ENCODE peak calls at places on chromosome 14, in four cellular contexts. Y is AG04450, D is GM06990, H is neural progenitor cell. L is an unnamed sample.

GRCh38 chr14:81062816-81063215 is 107.4 kb downstream of the TSHR start:
- DNase-seq in H (peak), D (peak), Y (no peak), L (no peak)

GRCh38 chr14:23664207-23664885 is 28.2 kb downstream of the DHRS2 start:
- DNase-seq in H (no peak), D (no peak), Y (no peak), L (no peak)

GRCh38 chr14:98946995-98947394 is 325.0 kb downstream of the BCL11B start:
- DNase-seq in Y (no peak), D (no peak), H (peak), L (peak)

GRCh38 chr14:72686832-72687231 is 207.1 kb downstream of the DPF3 start:
- DNase-seq in D (no peak), Y (no peak), H (no peak), L (no peak)

GRCh38 chr14:94377866-94378470 is 10.4 kb downstream of the SERPINA1 start:
- DNase-seq in Y (no peak), D (no peak), H (no peak), L (no peak)

GRCh38 chr14:93496856-93497255 is 66.1 kb downstream of the UNC79 start:
- DNase-seq in D (no peak), Y (no peak), H (no peak), L (no peak)

GRCh38 chr14:88625671-88626070 is 62.8 kb downstream of the ZC3H14 start:
- DNase-seq in H (no peak), D (no peak), Y (no peak), L (no peak)

GRCh38 chr14:64709126-64709525 is 4.9 kb downstream of the PLEKHG3 start:
- DNase-seq in H (no peak), Y (no peak), D (no peak), L (no peak)

GRCh38 chr14:100554082-100554677 is 33.0 kb downstream of the BEGAIN start:
- DNase-seq in Y (no peak), H (no peak), D (no peak), L (no peak)

GRCh38 chr14:92507174-92507768 is 6.3 kb upstream of the RIN3 start:
- DNase-seq in H (no peak), Y (no peak), D (peak), L (no peak)

GRCh38 chr14:37623552-37623951 is 28.1 kb downstream of the TTC6 start:
- DNase-seq in D (no peak), H (no peak), Y (no peak), L (peak)

GRCh38 chr14:49598182-49598478 is 610 bp upstream of the LRR1 start:
- DNase-seq in H (no peak), Y (no peak), D (no peak), L (no peak)

GRCh38 chr14:49598479-49599301 is at the start of gene LRR1:
- DNase-seq in Y (peak), D (peak), H (peak), L (peak)

GRCh38 chr14:49594347-49595089 is 4.2 kb upstream of the LRR1 start:
- DNase-seq in Y (peak), H (no peak), D (no peak), L (no peak)

GRCh38 chr14:49589387-49589786 is 3.2 kb upstream of the RPS29 start:
- DNase-seq in D (no peak), Y (no peak), H (no peak), L (no peak)

DNA sequence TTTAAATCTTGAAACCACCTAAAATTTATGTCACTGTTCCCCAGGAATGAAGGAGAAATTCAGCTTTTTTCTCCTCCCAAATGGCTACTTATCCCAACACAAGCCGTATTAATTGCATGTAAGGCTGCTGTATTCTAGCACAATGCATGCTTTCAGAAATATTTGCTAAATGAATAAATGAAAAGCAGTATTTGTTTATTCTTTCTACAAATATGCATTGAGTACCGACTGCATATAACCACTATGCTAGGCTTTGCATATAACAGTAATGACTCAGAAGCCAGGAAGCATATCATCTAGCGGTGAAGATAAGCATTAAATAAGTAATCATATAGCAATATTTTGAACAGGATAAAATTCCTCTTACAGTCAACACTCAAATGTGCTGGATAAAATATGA is 5.7 kb upstream of the LRR1 start:
- DNase-seq in H (no peak), D (no peak), Y (peak), L (no peak)
- TF ChIP-seq CTCF in H (no peak), D (no peak), Y (peak), L (no peak)

DNA sequence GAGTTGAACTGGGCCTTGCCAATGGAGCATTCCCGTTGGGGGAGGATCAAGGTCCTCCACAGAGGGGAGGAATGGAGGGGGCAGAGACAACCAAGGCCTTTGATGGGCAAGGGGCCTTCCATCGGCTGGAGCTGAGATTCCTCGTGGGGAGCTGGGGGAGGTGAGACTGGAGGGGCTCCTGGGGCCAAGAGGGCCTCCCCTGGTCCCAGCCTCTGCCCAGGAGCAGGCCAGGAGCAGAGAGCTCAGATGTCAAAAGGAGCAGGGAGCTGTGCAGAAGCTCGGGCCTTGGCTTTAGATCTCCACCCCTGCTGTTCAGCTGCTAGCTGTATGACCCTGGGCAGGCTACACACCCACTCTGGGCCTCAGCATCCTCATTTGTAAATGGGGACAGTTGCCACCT is 24.0 kb downstream of the TMEM63C start:
- DNase-seq in D (no peak), H (no peak), Y (no peak), L (no peak)
- H3K4me3 ChIP-seq in D (no peak), H (no peak), Y (no peak), L (no peak)

DNA sequence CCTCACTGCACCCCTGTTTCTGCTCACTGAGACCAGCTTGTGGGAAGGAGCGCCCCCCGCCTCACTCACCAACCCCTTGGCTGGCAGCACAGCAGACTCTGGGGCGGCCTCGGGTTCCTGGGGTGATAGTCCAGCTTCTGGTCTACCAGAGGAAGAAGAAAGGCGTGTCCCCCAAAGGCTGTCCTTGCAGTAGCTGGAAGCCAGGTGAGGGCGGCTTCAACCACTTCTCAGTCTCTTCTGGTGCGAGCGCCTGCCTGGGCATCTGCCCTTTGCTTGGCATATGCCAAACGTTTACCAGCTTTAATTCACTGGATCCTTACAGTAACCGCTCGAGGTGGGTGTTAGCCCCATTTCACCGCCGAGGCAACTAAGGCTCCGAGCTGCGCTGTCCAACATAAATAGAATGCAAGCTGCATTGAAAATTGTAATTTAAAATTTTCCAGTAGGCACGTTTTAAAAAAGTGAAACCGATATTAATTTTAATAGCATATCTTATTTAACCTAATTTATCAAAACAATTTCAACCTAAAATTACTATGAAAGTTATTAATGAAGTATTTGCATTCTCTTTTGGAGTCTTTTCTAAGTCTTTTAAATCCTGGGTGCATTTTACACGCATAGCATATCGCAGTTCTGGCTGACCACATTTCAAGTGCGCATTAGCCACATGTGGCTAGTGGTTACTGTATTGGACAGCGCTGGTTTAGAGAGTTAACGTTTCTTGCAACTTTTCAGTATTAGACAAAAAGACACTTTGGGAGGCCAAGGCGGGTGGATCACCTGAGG is 872 bp downstream of the FAM177A1 start:
- DNase-seq in Y (no peak), H (no peak), D (no peak), L (no peak)
- TF ChIP-seq CTCF in Y (no peak), H (no peak), D (no peak), L (no peak)

GRCh38 chr14:105517096-105517495 is 9.3 kb upstream of the TMEM121 start:
- DNase-seq in D (no peak), Y (no peak), H (no peak), L (no peak)
- H3K4me3 ChIP-seq in D (no peak), Y (no peak), H (no peak), L (no peak)

GRCh38 chr14:69237142-69237541 is 22.8 kb upstream of the GALNT16 start:
- DNase-seq in H (no peak), Y (no peak), D (no peak), L (no peak)

GRCh38 chr14:69231486-69231885 is 28.5 kb upstream of the GALNT16 start:
- DNase-seq in Y (no peak), D (no peak), H (no peak), L (no peak)

GRCh38 chr14:69235708-69236107 is 24.2 kb upstream of the GALNT16 start:
- DNase-seq in D (no peak), H (no peak), Y (no peak), L (no peak)

GRCh38 chr14:69234106-69234505 is 25.9 kb upstream of the GALNT16 start:
- DNase-seq in D (no peak), Y (no peak), H (no peak), L (no peak)

DNA sequence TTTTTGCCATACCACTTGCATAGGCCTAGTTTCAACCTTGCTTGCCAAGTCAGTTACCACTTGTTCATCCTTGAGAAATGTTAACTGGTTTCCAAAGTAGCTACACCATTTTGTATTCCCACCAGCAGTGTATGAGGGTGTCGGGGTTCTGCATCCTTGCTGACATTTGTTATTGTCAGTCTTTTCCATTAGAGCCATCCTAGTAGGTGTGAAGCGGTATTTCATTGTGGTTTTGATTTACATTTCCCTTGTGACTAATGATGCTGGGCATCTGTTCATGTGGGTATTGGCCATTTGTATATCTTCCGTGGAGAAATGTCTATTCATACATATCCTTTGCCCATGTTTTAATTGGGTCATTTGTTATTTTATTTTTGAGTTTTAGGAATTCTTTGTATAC is 27.6 kb upstream of the GALNT16 start:
- DNase-seq in H (no peak), Y (no peak), D (no peak), L (no peak)
- TF ChIP-seq CTCF in H (no peak), Y (no peak), D (no peak), L (no peak)